ENCODE peak calls at places on chromosomes 6 and 20, in eight cellular contexts. G is colonic mucosa; U is BJ; X is esophagus muscularis mucosa; H is endodermal cell; V is tibial artery; F is sigmoid colon; M is CD4-positive, CD25-positive, alpha-beta regulatory T cell. W is an unnamed sample.

GRCh38 chr20:50724112-50724724 is 7.2 kb upstream of the PARD6B start:
- DNase-seq in H (no peak), G (no peak), F (no peak), U (no peak), V (no peak), M (no peak), X (no peak), W (no peak)

GRCh38 chr6:13027200-13027599 is 301.1 kb downstream of the TBC1D7 start:
- DNase-seq in U (no peak), H (no peak), M (no peak), V (no peak), G (no peak), F (no peak), X (no peak), W (no peak)

GRCh38 chr20:53162251-53162835 is 190.2 kb downstream of the TSHZ2 start:
- DNase-seq in H (peak; percentile 87), X (no peak), M (no peak), F (peak; percentile 74), V (peak; percentile 34), G (no peak), U (peak; percentile 6), W (peak; percentile 75)

GRCh38 chr6:106103728-106104109 is 17.6 kb downstream of the PRDM1 start:
- DNase-seq in G (peak; percentile 51), F (no peak), X (no peak), V (no peak), M (peak; percentile 72), H (no peak), U (no peak), W (no peak)

GRCh38 chr6:106796754-106797153 is 167.4 kb downstream of the QRSL1 start:
- DNase-seq in F (no peak), G (no peak), U (no peak), V (no peak), M (no peak), X (no peak), H (no peak), W (no peak)

GRCh38 chr6:155154158-155154830 is 109.5 kb upstream of the CLDN20 start:
- DNase-seq in V (no peak), H (no peak), M (peak; percentile 84), U (peak; percentile 90), G (peak; percentile 27), X (no peak), F (no peak), W (no peak)

GRCh38 chr6:119284861-119285521 is 64.6 kb downstream of the MAN1A1 start:
- DNase-seq in G (no peak), H (peak; percentile 81), F (no peak), U (no peak), X (no peak), V (no peak), M (peak; percentile 52), W (peak; percentile 32)

GRCh38 chr20:24779886-24780285 is 169.2 kb upstream of the CST7 start:
- DNase-seq in X (no peak), F (peak; percentile 40), U (no peak), V (no peak), H (peak; percentile 23), G (no peak), M (no peak), W (no peak)

GRCh38 chr6:14841901-14842421 is 403.9 kb upstream of the JARID2 start:
- DNase-seq in G (no peak), X (no peak), F (peak; percentile 88), V (peak; percentile 25), H (no peak), M (no peak), U (peak; percentile 100), W (no peak)

GRCh38 chr6:11552390-11552789 is 14.8 kb downstream of the TMEM170B start:
- DNase-seq in V (no peak), G (no peak), M (peak; percentile 7), U (no peak), H (no peak), F (no peak), X (no peak), W (no peak)

GRCh38 chr6:28311139-28311823 is 24.7 kb downstream of the ZSCAN31 start:
- DNase-seq in M (no peak), H (no peak), V (no peak), X (no peak), G (no peak), F (no peak), U (no peak), W (no peak)

GRCh38 chr20:62305149-62305764 is 2.5 kb downstream of the ADRM1 start:
- DNase-seq in F (no peak), X (no peak), H (no peak), M (no peak), V (no peak), G (no peak), U (no peak), W (peak; percentile 70)

GRCh38 chr20:3777726-3778629 is 3.3 kb downstream of the SPEF1 start:
- DNase-seq in G (peak; percentile 77), V (peak; percentile 73), U (no peak), X (peak; percentile 93), M (peak; percentile 66), F (peak; percentile 90), H (peak; percentile 89), W (peak; percentile 95)
- H3K4me3 ChIP-seq in G (peak overlapping the region; percentile 49), V (peak overlapping the region; percentile 59), U (peak overlapping the region; percentile 42), X (peak overlapping the region; percentile 66), M (peak overlapping the region; percentile 48), F (peak overlapping the region; percentile 42), H (peak overlapping the region; percentile 69), W (peak overlapping the region; percentile 57)

GRCh38 chr20:13786143-13786828 is 1.5 kb downstream of the NDUFAF5 start:
- DNase-seq in H (no peak), F (no peak), G (no peak), U (no peak), V (no peak), X (no peak), M (peak; percentile 14), W (no peak)

GRCh38 chr20:13784271-13784892 is 337 bp downstream of the ESF1 start:
- DNase-seq in V (no peak), U (no peak), X (no peak), H (no peak), G (no peak), F (no peak), M (peak; percentile 5), W (no peak)

GRCh38 chr20:13778827-13779226 is 5.9 kb downstream of the ESF1 start:
- DNase-seq in H (no peak), V (no peak), G (no peak), X (no peak), F (no peak), U (no peak), M (no peak), W (no peak)

GRCh38 chr20:13784893-13785715 is at the start of the genes ESF1 and NDUFAF5:
- DNase-seq in U (peak; percentile 85), M (peak; percentile 96), X (peak; percentile 97), H (peak; percentile 98), G (peak; percentile 98), V (peak; percentile 97), F (peak; percentile 97), W (peak; percentile 87)

DNA sequence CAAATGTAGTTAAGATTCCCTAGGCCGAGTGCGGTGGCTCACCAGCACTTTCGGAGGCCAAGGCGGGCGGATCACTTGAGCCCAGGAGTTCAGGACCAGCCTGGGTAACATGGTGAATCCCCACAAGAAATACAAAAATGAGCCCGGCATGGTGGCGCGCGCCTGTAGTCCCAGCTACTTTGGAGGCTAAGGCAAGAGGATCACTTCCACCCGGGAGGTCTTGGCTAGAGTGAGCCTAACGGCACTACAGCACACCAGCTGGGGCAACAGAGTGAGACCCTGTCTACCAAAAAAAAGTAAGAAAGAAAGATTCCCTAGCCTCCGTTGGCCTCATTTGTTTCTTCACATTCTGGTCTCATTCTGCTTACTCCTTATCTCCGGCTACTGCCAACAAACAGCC is 1.2 kb downstream of the ESF1 start:
- DNase-seq in M (no peak), F (no peak), X (no peak), G (no peak), U (no peak), H (no peak), V (no peak), W (no peak)
- H3K36me3 ChIP-seq in M (peaks cover 9% of the 10 kb centered on the region), F (peaks cover 9% of the 10 kb centered on the region), X (peaks cover 37% of the 10 kb centered on the region), G (peaks cover 7% of the 10 kb centered on the region), U (peaks cover 6% of the 10 kb centered on the region), H (peaks cover 48% of the 10 kb centered on the region), V (peaks cover 16% of the 10 kb centered on the region), W (peaks cover 18% of the 10 kb centered on the region)

DNA sequence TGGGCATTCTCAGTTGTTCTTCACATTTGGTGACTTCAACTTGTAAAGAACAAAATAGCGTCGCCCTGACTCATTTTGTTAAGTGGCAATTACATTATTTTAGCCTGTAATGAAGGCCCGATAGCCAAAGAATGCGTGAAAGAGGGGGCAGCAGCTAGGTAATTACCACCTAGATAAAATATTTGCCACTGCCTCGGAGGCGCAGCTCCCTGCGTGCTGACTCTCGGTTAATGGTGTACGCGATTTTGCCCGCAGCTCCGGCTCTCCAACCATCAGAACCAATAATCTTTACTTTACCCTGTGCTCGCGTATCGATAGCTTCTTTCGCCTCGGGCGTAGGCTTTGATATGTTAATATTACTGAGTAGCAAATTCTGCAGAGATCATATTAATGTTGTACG is 8.7 kb downstream of the TFAP2D start:
- DNase-seq in X (no peak), V (no peak), U (no peak), M (no peak), F (no peak), G (no peak), H (no peak), W (no peak)
- H3K27me3 ChIP-seq in X (no peaks in the 10 kb centered on the region), V (no peaks in the 10 kb centered on the region), U (no peaks in the 10 kb centered on the region), M (peaks cover 14% of the 10 kb centered on the region), F (peaks cover 4% of the 10 kb centered on the region), G (peaks cover 18% of the 10 kb centered on the region), H (peaks cover 100% of the 10 kb centered on the region), W (peaks cover 100% of the 10 kb centered on the region)

GRCh38 chr6:75611702-75612375 is 10.2 kb downstream of the SENP6 start:
- DNase-seq in U (no peak), F (no peak), G (no peak), V (no peak), M (peak; percentile 24), H (no peak), X (no peak), W (no peak)
- H3K4me3 ChIP-seq in U (no peak overlapping the region), F (no peak overlapping the region), G (no peak overlapping the region), V (no peak overlapping the region), M (peak overlapping the region; percentile 51), H (no peak overlapping the region), X (no peak overlapping the region), W (no peak overlapping the region)

GRCh38 chr20:64048402-64049044 is 916 bp downstream of the SOX18 start:
- DNase-seq in H (peak; percentile 78), U (no peak), F (no peak), X (no peak), M (no peak), G (no peak), V (no peak), W (peak; percentile 88)

GRCh38 chr20:64050261-64051032 is 1.0 kb upstream of the SOX18 start:
- DNase-seq in H (peak; percentile 73), M (no peak), V (no peak), F (no peak), G (no peak), U (no peak), X (no peak), W (peak; percentile 70)

GRCh38 chr20:64047968-64048401 is 1.5 kb downstream of the SOX18 start:
- DNase-seq in G (no peak), F (no peak), V (no peak), U (no peak), X (no peak), H (no peak), M (no peak), W (peak; percentile 87)

GRCh38 chr20:64049887-64050260 is 435 bp upstream of the SOX18 start:
- DNase-seq in V (no peak), M (no peak), X (no peak), G (no peak), F (no peak), U (no peak), H (no peak), W (peak; percentile 74)

GRCh38 chr20:64049060-64049886 is at the start of gene SOX18:
- DNase-seq in H (peak; percentile 82), F (no peak), U (no peak), V (no peak), M (peak; percentile 49), X (no peak), G (no peak), W (peak; percentile 90)
- H3K36me3 ChIP-seq in H (no peaks in the 10 kb centered on the region), F (no peaks in the 10 kb centered on the region), U (no peaks in the 10 kb centered on the region), V (no peaks in the 10 kb centered on the region), M (no peaks in the 10 kb centered on the region), X (peaks cover 21% of the 10 kb centered on the region), G (no peaks in the 10 kb centered on the region), W (no peaks in the 10 kb centered on the region)